ENCODE peak calls at places on chromosomes 7 and 10, in four cellular contexts. L, K, Z and J are unnamed samples.

GRCh38 chr7:74141705-74142104 is 32.5 kb upstream of the EIF4H start:
- DNase-seq in L (no peak), K (no peak), Z (no peak), J (no peak)

GRCh38 chr10:58667658-58668310 is 155.1 kb downstream of the BICC1 start:
- DNase-seq in L (no peak), K (no peak), Z (no peak), J (no peak)

GRCh38 chr10:51244739-51245138 is 170.5 kb downstream of the PRKG1 start:
- DNase-seq in L (no peak), K (no peak), Z (no peak), J (no peak)

GRCh38 chr7:99562832-99563231 is 4.4 kb downstream of the ZNF655 start:
- DNase-seq in L (peak), K (no peak), Z (no peak), J (no peak)

GRCh38 chr10:59907537-59907917 is 1.2 kb upstream of the CCDC6 start:
- DNase-seq in L (no peak), K (peak), Z (no peak), J (no peak)

GRCh38 chr10:114686013-114686412 is 27.9 kb upstream of the ABLIM1 start:
- DNase-seq in L (no peak), K (no peak), Z (no peak), J (no peak)

GRCh38 chr10:59536576-59537014 is 173.1 kb downstream of the SLC16A9 start:
- DNase-seq in L (no peak), K (no peak), Z (no peak), J (no peak)

GRCh38 chr10:95355241-95355779 is 64.5 kb upstream of the PDLIM1 start:
- DNase-seq in L (no peak), K (peak), Z (no peak), J (no peak)

GRCh38 chr10:106401161-106401560 is 763.3 kb downstream of the SORCS1 start:
- DNase-seq in L (no peak), K (no peak), Z (no peak), J (no peak)

GRCh38 chr7:69476416-69476815 is 121.9 kb upstream of the AUTS2 start:
- DNase-seq in L (no peak), K (no peak), Z (no peak), J (no peak)

GRCh38 chr7:50821457-50821977 is 38.8 kb upstream of the GRB10 start:
- DNase-seq in L (no peak), K (no peak), Z (no peak), J (no peak)

GRCh38 chr10:3702056-3702546 is 82.9 kb downstream of the KLF6 start:
- DNase-seq in L (no peak), K (no peak), Z (no peak), J (no peak)

GRCh38 chr7:27166475-27167169 is 1.3 kb upstream of the HOXA9 start:
- DNase-seq in L (no peak), K (no peak), Z (no peak), J (no peak)

GRCh38 chr10:102796407-102797176 is 40.6 kb downstream of the CYP17A1 start:
- DNase-seq in L (peak), K (no peak), Z (peak), J (peak)

GRCh38 chr7:50781371-50781770 is 1.3 kb downstream of the GRB10 start:
- DNase-seq in L (peak), K (no peak), Z (peak), J (no peak)

GRCh38 chr10:131453772-131454634 is 142.5 kb upstream of the TCERG1L start:
- DNase-seq in L (peak), K (no peak), Z (peak), J (peak)

GRCh38 chr10:99619090-99619800 is 994 bp downstream of the SLC25A28 start:
- DNase-seq in L (no peak), K (no peak), Z (no peak), J (no peak)

GRCh38 chr7:116692599-116693308 is 20.8 kb downstream of the MET start:
- DNase-seq in L (no peak), K (no peak), Z (no peak), J (no peak)

GRCh38 chr10:123651421-123652047 is 14.6 kb upstream of the GPR26 start:
- DNase-seq in L (no peak), K (no peak), Z (no peak), J (no peak)

GRCh38 chr7:73865738-73866445 is 4.9 kb downstream of the TMEM270 start:
- DNase-seq in L (no peak), K (no peak), Z (peak), J (peak)

GRCh38 chr7:16359201-16359600 is 62.1 kb downstream of the CRPPA start:
- DNase-seq in L (no peak), K (no peak), Z (no peak), J (no peak)

GRCh38 chr7:8284606-8285005 is 22.6 kb upstream of the ICA1 start:
- DNase-seq in L (no peak), K (no peak), Z (no peak), J (no peak)

GRCh38 chr7:44284216-44284615 is 41.2 kb downstream of the CAMK2B start:
- DNase-seq in L (no peak), K (no peak), Z (no peak), J (no peak)

GRCh38 chr7:141389423-141389822 is 161.8 kb upstream of the AGK start:
- DNase-seq in L (no peak), K (no peak), Z (peak), J (no peak)

GRCh38 chr10:6133331-6134098 is 44.7 kb downstream of the RBM17 start:
- DNase-seq in L (no peak), K (no peak), Z (no peak), J (no peak)

GRCh38 chr7:106604303-106604918 is 56.5 kb downstream of the CCDC71L start:
- DNase-seq in L (peak), K (no peak), Z (no peak), J (no peak)

GRCh38 chr10:70331486-70332268 is 47.9 kb upstream of the NPFFR1 start:
- DNase-seq in L (peak), K (peak), Z (no peak), J (peak)

GRCh38 chr10:110267246-110267645 is 37.5 kb downstream of the SMNDC1 start:
- DNase-seq in L (no peak), K (no peak), Z (no peak), J (no peak)

GRCh38 chr7:155913719-155914118 is 101.5 kb upstream of the SHH start:
- DNase-seq in L (no peak), K (no peak), Z (no peak), J (no peak)

GRCh38 chr10:35152992-35153391 is 26.3 kb downstream of the CREM start:
- DNase-seq in L (no peak), K (no peak), Z (no peak), J (no peak)

GRCh38 chr10:74994714-74995308 is 116.6 kb upstream of the SAMD8 start:
- DNase-seq in L (no peak), K (peak), Z (no peak), J (no peak)

GRCh38 chr10:60739581-60739980 is 38.7 kb upstream of the CDK1 start:
- DNase-seq in L (no peak), K (no peak), Z (no peak), J (no peak)

GRCh38 chr10:100008142-100008522 is 1.6 kb downstream of the DNMBP start:
- DNase-seq in L (no peak), K (no peak), Z (no peak), J (no peak)

GRCh38 chr10:72002354-72003295 is 38.4 kb downstream of the CHST3 start:
- DNase-seq in L (no peak), K (no peak), Z (no peak), J (no peak)

GRCh38 chr7:1292972-1293830 is 60.5 kb downstream of the UNCX start:
- DNase-seq in L (no peak), K (no peak), Z (no peak), J (no peak)

GRCh38 chr10:70784476-70784875 is 701 bp downstream of the TBATA start:
- DNase-seq in L (no peak), K (no peak), Z (no peak), J (no peak)